ENCODE peak calls at places on chromosomes 7 and 10, in nine cellular contexts. N is DMS153; I is stimulated activated naive CD8-positive, alpha-beta T cell treated with anti-CD3 and anti-CD28 coated beads, Interleukin-15, amount 100 ng/mL, for 72 hours; G is germinal center; A is astrocyte of the spinal cord; Z is astrocyte of the cerebellum; M is activated T-helper 1 cell treated with Interleukin-2 at 50 U/mL for 16 hours; W is glutamatergic neuron; P is activated CD4-positive, alpha-beta T cell treated with anti-CD3 and anti-CD28 coated beads for 24 hours. Y is an unnamed sample.

GRCh38 chr7:17937506-17938115 is 2.7 kb downstream of the SNX13 start:
- DNase-seq in N (no peak), I (no peak), G (no peak), A (no peak), Z (no peak), M (no peak), W (no peak), P (no peak), Y (no peak)

GRCh38 chr10:16845248-16845647 is 28.0 kb upstream of the RSU1 start:
- DNase-seq in N (no peak), I (no peak), G (no peak), A (no peak), Z (no peak), M (no peak), W (no peak), P (no peak), Y (no peak)

GRCh38 chr10:66828957-66829356 is 96.9 kb upstream of the LRRTM3 start:
- DNase-seq in N (no peak), I (no peak), G (no peak), A (peak), Z (no peak), M (no peak), W (no peak), P (no peak), Y (no peak)

GRCh38 chr10:2933519-2933918 is 133.8 kb upstream of the PFKP start:
- DNase-seq in N (no peak), I (no peak), G (no peak), A (no peak), Z (no peak), M (no peak), W (no peak), P (no peak), Y (no peak)

GRCh38 chr7:18040196-18040595 is 12.6 kb upstream of the PRPS1L1 start:
- DNase-seq in N (no peak), I (no peak), G (no peak), A (peak), Z (peak), M (no peak), W (no peak), P (no peak), Y (peak)

GRCh38 chr7:150476819-150477631 is 26.6 kb downstream of the GIMAP8 start:
- DNase-seq in N (no peak), I (no peak), G (no peak), A (no peak), Z (no peak), M (no peak), W (no peak), P (no peak), Y (no peak)

GRCh38 chr7:20264623-20265022 is 47.4 kb upstream of the MACC1 start:
- DNase-seq in N (no peak), I (no peak), G (no peak), A (no peak), Z (no peak), M (no peak), W (no peak), P (no peak), Y (no peak)

GRCh38 chr7:47308808-47309207 is 273.1 kb downstream of the TNS3 start:
- DNase-seq in N (no peak), I (no peak), G (no peak), A (no peak), Z (no peak), M (no peak), W (no peak), P (no peak), Y (no peak)

GRCh38 chr7:159213253-159213652 is 68.6 kb upstream of the VIPR2 start:
- DNase-seq in N (no peak), I (no peak), G (no peak), A (no peak), Z (no peak), M (no peak), W (no peak), P (no peak), Y (no peak)

GRCh38 chr7:142697270-142697669 is 52.0 kb upstream of the PRSS1 start:
- DNase-seq in N (no peak), I (no peak), G (no peak), A (no peak), Z (no peak), M (no peak), W (no peak), P (no peak), Y (no peak)

Y was measured in non-pigmented ciliary epithelial cell.